ENCODE peak calls at places on chromosome 2, in eight cellular contexts. H is fibroblast of lung, B is lower lobe of right lung, M is left lung, G is stomach, K is uterus, F is MG63, N is left ventricle myocardium inferior. V is an unnamed sample. For H3K9me3 and H3K36me3, the result is how much of the 10 kb centered on the place peaks cover.

GRCh38 chr2:112642961-112643360 is 2.8 kb upstream of the SLC20A1 start:
- DNase-seq in H (no peak), B (no peak), M (no peak), G (no peak), K (no peak), F (no peak), N (no peak), V (no peak)

GRCh38 chr2:49831698-49832367 is 677.5 kb upstream of the FSHR start:
- DNase-seq in H (peak), B (no peak), M (peak), G (no peak), K (no peak), F (no peak), N (no peak), V (no peak)

GRCh38 chr2:156673981-156674380 is 237.8 kb downstream of the GPD2 start:
- DNase-seq in H (no peak), B (no peak), M (no peak), G (no peak), K (no peak), F (no peak), N (no peak), V (no peak)

GRCh38 chr2:7945080-7945479 is 736.8 kb upstream of the ID2 start:
- DNase-seq in H (no peak), B (no peak), M (no peak), G (no peak), K (no peak), F (no peak), N (no peak), V (no peak)

GRCh38 chr2:106719222-106719621 is 166.7 kb downstream of the ST6GAL2 start:
- DNase-seq in H (no peak), B (no peak), M (no peak), G (no peak), K (no peak), F (no peak), N (no peak), V (no peak)

GRCh38 chr2:156399224-156399949 is 36.8 kb upstream of the GPD2 start:
- DNase-seq in H (no peak), B (peak), M (no peak), G (peak), K (no peak), F (peak), N (no peak), V (peak)

GRCh38 chr2:128427356-128427755 is 108.7 kb upstream of the HS6ST1 start:
- DNase-seq in H (no peak), B (no peak), M (no peak), G (no peak), K (no peak), F (no peak), N (no peak), V (no peak)

GRCh38 chr2:23782126-23782525 is 144.8 kb downstream of the ATAD2B start:
- DNase-seq in H (no peak), B (no peak), M (no peak), G (no peak), K (no peak), F (no peak), N (no peak), V (peak)

GRCh38 chr2:73707058-73707457 is 30.1 kb downstream of the TPRKB start:
- DNase-seq in H (no peak), B (no peak), M (no peak), G (no peak), K (no peak), F (no peak), N (no peak), V (peak)

GRCh38 chr2:95020275-95021014 is 5.1 kb upstream of the MAL start:
- DNase-seq in H (no peak), B (no peak), M (no peak), G (no peak), K (no peak), F (no peak), N (no peak), V (no peak)

GRCh38 chr2:163375070-163375469 is 360.7 kb downstream of the FIGN start:
- DNase-seq in H (no peak), B (no peak), M (no peak), G (no peak), K (no peak), F (no peak), N (no peak), V (no peak)

GRCh38 chr2:237603049-237603717 is 12.6 kb upstream of the RAB17 start:
- DNase-seq in H (no peak), B (no peak), M (no peak), G (no peak), K (no peak), F (no peak), N (no peak), V (no peak)

GRCh38 chr2:201962766-201963555 is 70.7 kb upstream of the FZD7 start:
- DNase-seq in H (no peak), B (peak), M (no peak), G (no peak), K (no peak), F (no peak), N (no peak), V (no peak)

GRCh38 chr2:47310801-47311560 is 92.0 kb upstream of the MSH2 start:
- DNase-seq in H (no peak), B (peak), M (peak), G (peak), K (no peak), F (no peak), N (peak), V (peak)

GRCh38 chr2:61671561-61672315 is 133.6 kb upstream of the XPO1 start:
- DNase-seq in H (no peak), B (no peak), M (no peak), G (no peak), K (no peak), F (no peak), N (no peak), V (no peak)

GRCh38 chr2:66805136-66805535 is 370.2 kb downstream of the MEIS1 start:
- DNase-seq in H (peak), B (no peak), M (no peak), G (no peak), K (peak), F (no peak), N (no peak), V (no peak)

GRCh38 chr2:46939596-46940359 is 24.2 kb upstream of the MCFD2 start:
- DNase-seq in H (no peak), B (no peak), M (no peak), G (peak), K (no peak), F (peak), N (no peak), V (peak)

GRCh38 chr2:240877460-240878340 is 9.1 kb downstream of the AGXT start:
- DNase-seq in H (no peak), B (peak), M (peak), G (no peak), K (no peak), F (no peak), N (peak), V (no peak)

GRCh38 chr2:36456227-36456788 is 100.7 kb downstream of the CRIM1 start:
- DNase-seq in H (peak), B (peak), M (peak), G (peak), K (peak), F (peak), N (peak), V (peak)

GRCh38 chr2:45331034-45331786 is 279.9 kb downstream of the SRBD1 start:
- DNase-seq in H (no peak), B (no peak), M (peak), G (no peak), K (no peak), F (peak), N (no peak), V (peak)

GRCh38 chr2:24576146-24576545 is 85.1 kb downstream of the NCOA1 start:
- DNase-seq in H (no peak), B (no peak), M (no peak), G (no peak), K (no peak), F (no peak), N (no peak), V (no peak)

GRCh38 chr2:12110074-12110473 is 363.6 kb downstream of the LPIN1 start:
- DNase-seq in H (peak), B (no peak), M (no peak), G (no peak), K (no peak), F (no peak), N (no peak), V (no peak)

GRCh38 chr2:241999184-241999583 is 129.7 kb downstream of the RTP5 start:
- DNase-seq in H (no peak), B (no peak), M (peak), G (peak), K (no peak), F (no peak), N (no peak), V (no peak)

GRCh38 chr2:41873102-41873501 is 174.7 kb upstream of the PKDCC start:
- DNase-seq in H (no peak), B (no peak), M (no peak), G (no peak), K (no peak), F (no peak), N (no peak), V (no peak)

GRCh38 chr2:30249354-30249753 is 18.0 kb downstream of the LBH start:
- DNase-seq in H (no peak), B (no peak), M (no peak), G (no peak), K (no peak), F (no peak), N (no peak), V (no peak)

GRCh38 chr2:30250421-30250820 is 19.1 kb downstream of the LBH start:
- DNase-seq in H (no peak), B (no peak), M (no peak), G (no peak), K (no peak), F (no peak), N (no peak), V (no peak)

GRCh38 chr2:30243231-30243630 is 11.9 kb downstream of the LBH start:
- DNase-seq in H (no peak), B (no peak), M (no peak), G (no peak), K (no peak), F (no peak), N (no peak), V (no peak)

GRCh38 chr2:30240162-30240696 is 8.9 kb downstream of the LBH start:
- DNase-seq in H (no peak), B (no peak), M (no peak), G (no peak), K (no peak), F (no peak), N (no peak), V (no peak)

DNA sequence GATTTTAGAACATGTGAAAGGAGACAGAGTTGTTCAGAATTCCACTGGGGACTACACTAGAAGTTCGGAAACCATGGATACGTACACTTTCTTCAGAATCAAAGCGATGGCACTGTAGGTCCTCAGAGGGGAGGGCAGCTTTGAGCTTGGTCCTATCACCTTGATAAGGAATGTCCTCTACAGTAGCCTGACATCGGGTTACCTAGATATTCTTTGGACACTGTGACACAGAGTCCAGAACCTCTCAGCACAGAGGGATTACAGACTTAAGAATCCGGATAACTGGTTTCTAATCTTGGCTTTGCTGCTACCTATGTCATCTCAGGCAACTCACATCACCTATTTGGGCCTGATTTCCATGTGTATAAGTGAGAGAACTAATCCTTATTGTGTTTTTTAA is 14.0 kb downstream of the LBH start:
- DNase-seq in H (no peak), B (no peak), M (no peak), G (no peak), K (no peak), F (no peak), N (no peak), V (no peak)
- H3K9me3 ChIP-seq in H (under half), B (under half), M (under half), G (under half), K (under half), F (under half), N (under half), V (under half)

DNA sequence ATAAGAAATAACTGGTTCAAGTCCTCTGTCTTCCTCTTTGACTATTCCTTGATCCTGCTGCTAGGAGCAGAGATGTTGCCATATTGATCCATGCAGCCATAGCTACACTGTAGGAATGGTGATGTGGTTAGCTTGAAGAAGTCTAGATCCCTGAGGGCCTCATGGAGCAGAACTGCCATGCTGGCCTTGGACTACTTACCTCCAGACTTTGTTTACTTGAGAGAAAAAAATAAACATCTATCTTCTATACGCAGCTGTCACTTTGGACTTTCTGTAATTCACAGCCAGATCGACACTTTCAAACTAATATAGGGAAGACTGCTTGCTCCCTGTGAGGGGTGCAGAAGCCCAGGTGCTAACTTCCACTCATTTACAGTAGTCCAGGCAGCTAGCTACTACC is 84.5 kb upstream of the NFU1 start:
- DNase-seq in H (no peak), B (no peak), M (no peak), G (no peak), K (no peak), F (no peak), N (no peak), V (no peak)
- H3K36me3 ChIP-seq in H (under half), B (half or more), M (half or more), G (half or more), K (under half), F (under half), N (half or more), V (under half)

GRCh38 chr2:196653843-196654242 is 14.3 kb downstream of the CCDC150 start:
- DNase-seq in H (no peak), B (no peak), M (no peak), G (no peak), K (no peak), F (no peak), N (no peak), V (no peak)
- H3K9me3 ChIP-seq in H (under half), B (under half), M (half or more), G (under half), K (under half), F (under half), N (half or more), V (under half)

GRCh38 chr2:96464061-96464460 is 41.1 kb downstream of the NEURL3 start:
- DNase-seq in H (no peak), B (no peak), M (no peak), G (no peak), K (no peak), F (no peak), N (no peak), V (no peak)
- H3K36me3 ChIP-seq in H (under half), B (under half), M (under half), G (under half), K (under half), F (under half), N (under half), V (under half)

GRCh38 chr2:168239281-168239680 is 8.1 kb downstream of the STK39 start:
- DNase-seq in H (no peak), B (no peak), M (no peak), G (no peak), K (no peak), F (no peak), N (no peak), V (no peak)

GRCh38 chr2:168244318-168244717 is 3.1 kb downstream of the STK39 start:
- DNase-seq in H (no peak), B (no peak), M (no peak), G (peak), K (no peak), F (no peak), N (peak), V (peak)

GRCh38 chr2:168241746-168242145 is 5.6 kb downstream of the STK39 start:
- DNase-seq in H (no peak), B (no peak), M (no peak), G (no peak), K (no peak), F (no peak), N (no peak), V (no peak)

GRCh38 chr2:168243061-168243460 is 4.3 kb downstream of the STK39 start:
- DNase-seq in H (no peak), B (no peak), M (no peak), G (no peak), K (no peak), F (no peak), N (no peak), V (no peak)

DNA sequence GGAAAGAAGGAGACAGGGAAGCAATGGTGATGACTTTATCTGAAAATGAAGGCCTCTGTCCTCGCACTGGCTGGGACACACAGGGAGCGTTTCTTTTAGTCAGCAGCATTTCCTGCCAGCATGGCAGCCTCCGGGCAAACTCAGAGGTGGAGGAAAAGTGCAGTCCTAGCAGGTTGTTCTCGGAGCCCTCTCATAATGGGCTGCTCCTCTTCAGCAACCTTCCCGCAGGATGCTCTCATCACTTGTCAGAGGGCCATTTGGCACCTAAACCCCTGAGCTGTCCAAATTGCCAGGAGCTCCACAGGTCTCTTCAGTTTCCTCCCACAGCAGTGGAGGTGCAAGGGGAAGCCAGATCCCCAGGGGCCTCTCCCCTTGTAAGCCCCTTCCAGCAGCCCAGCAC is 6.2 kb downstream of the STK39 start:
- DNase-seq in H (no peak), B (no peak), M (no peak), G (no peak), K (peak), F (peak), N (no peak), V (no peak)
- H3K9me3 ChIP-seq in H (under half), B (under half), M (under half), G (under half), K (under half), F (under half), N (under half), V (under half)

GRCh38 chr2:10446631-10447030 is 1.5 kb downstream of the ODC1 start:
- DNase-seq in H (no peak), B (no peak), M (no peak), G (no peak), K (no peak), F (no peak), N (no peak), V (no peak)
- H3K36me3 ChIP-seq in H (under half), B (under half), M (under half), G (under half), K (under half), F (half or more), N (under half), V (under half)

GRCh38 chr2:235877271-235877670 is 290.9 kb downstream of the GBX2 start:
- DNase-seq in H (no peak), B (no peak), M (no peak), G (no peak), K (no peak), F (no peak), N (no peak), V (no peak)

GRCh38 chr2:235883675-235884074 is 284.5 kb downstream of the GBX2 start:
- DNase-seq in H (no peak), B (no peak), M (no peak), G (no peak), K (no peak), F (no peak), N (no peak), V (no peak)

GRCh38 chr2:235876099-235876679 is 292.0 kb downstream of the GBX2 start:
- DNase-seq in H (no peak), B (no peak), M (no peak), G (no peak), K (no peak), F (no peak), N (no peak), V (no peak)

GRCh38 chr2:235879116-235879515 is 289.1 kb downstream of the GBX2 start:
- DNase-seq in H (no peak), B (no peak), M (no peak), G (no peak), K (no peak), F (no peak), N (no peak), V (no peak)
- H3K9me3 ChIP-seq in H (under half), B (under half), M (under half), G (under half), K (under half), F (under half), N (under half), V (under half)

GRCh38 chr2:179981085-179981484 is 26.0 kb downstream of the CWC22 start:
- DNase-seq in H (peak), B (no peak), M (no peak), G (no peak), K (no peak), F (no peak), N (no peak), V (no peak)
- H3K36me3 ChIP-seq in H (under half), B (half or more), M (half or more), G (half or more), K (under half), F (half or more), N (half or more), V (under half)